ENCODE peak calls at places on chromosomes 1 and 21, in nine cellular contexts. F, T, K, I, U, C, S, L and Y are unnamed samples.

GRCh38 chr1:209815931-209816338 is 10.0 kb upstream of the IRF6 start:
- DNase-seq in S (no peak), U (peak; percentile 98), L (no peak), K (no peak), F (no peak), T (no peak), I (no peak), C (no peak), Y (no peak)

GRCh38 chr1:184152944-184153343 is 101.4 kb downstream of the TSEN15 start:
- DNase-seq in F (no peak), K (no peak), I (no peak), S (no peak), T (no peak), C (no peak), U (no peak), L (no peak), Y (no peak)

GRCh38 chr1:54934869-54935268 is 45.6 kb upstream of the TMEM61 start:
- DNase-seq in S (no peak), I (peak; percentile 96), T (no peak), F (no peak), U (no peak), C (no peak), K (no peak), L (no peak), Y (no peak)

GRCh38 chr1:164092603-164093353 is 466.2 kb upstream of the PBX1 start:
- DNase-seq in S (no peak), I (peak; percentile 7), U (no peak), F (peak; percentile 57), K (no peak), L (no peak), T (no peak), C (no peak), Y (no peak)

GRCh38 chr1:160167056-160167455 is 15.7 kb downstream of the ATP1A4 start:
- DNase-seq in U (no peak), T (no peak), I (no peak), K (no peak), S (no peak), F (no peak), C (no peak), L (no peak), Y (no peak)

GRCh38 chr1:175033931-175034330 is 10.7 kb upstream of the MRPS14 start:
- DNase-seq in I (no peak), K (no peak), L (no peak), C (no peak), S (no peak), U (no peak), T (no peak), F (no peak), Y (no peak)

GRCh38 chr1:3898475-3898735 is 1.7 kb downstream of the C1orf174 start:
- DNase-seq in K (no peak), F (no peak), I (no peak), T (no peak), U (no peak), S (no peak), C (no peak), L (no peak), Y (no peak)

GRCh38 chr1:110554871-110555801 is 36.2 kb upstream of the KCNA10 start:
- DNase-seq in I (no peak), K (peak; percentile 10), U (no peak), C (peak; percentile 53), L (peak; percentile 58), F (peak; percentile 89), T (no peak), S (peak; percentile 50), Y (peak; percentile 68)

GRCh38 chr1:157124855-157125254 is 13.3 kb downstream of the ETV3 start:
- DNase-seq in K (no peak), U (no peak), F (peak; percentile 45), L (no peak), C (no peak), S (no peak), I (no peak), T (no peak), Y (no peak)
- TF ChIP-seq CTCF in K (no peak), U (peak; percentile 39), F (peak; percentile 39), L (no peak), C (no peak), S (no peak), I (no peak), T (no peak), Y (no peak)

GRCh38 chr1:1793481-1794244 is 15.4 kb upstream of the NADK start:
- DNase-seq in L (no peak), K (no peak), C (no peak), F (no peak), I (no peak), S (no peak), U (no peak), T (no peak), Y (no peak)

GRCh38 chr1:1794999-1795398 is 16.7 kb upstream of the NADK start:
- DNase-seq in S (no peak), T (no peak), U (no peak), F (peak; percentile 62), C (no peak), I (no peak), L (no peak), K (no peak), Y (no peak)

GRCh38 chr1:1797731-1798341 is 19.6 kb upstream of the NADK start:
- DNase-seq in K (no peak), U (no peak), I (no peak), L (no peak), F (no peak), C (no peak), S (no peak), T (no peak), Y (no peak)

GRCh38 chr1:1799716-1800115 is 21.4 kb upstream of the NADK start:
- DNase-seq in K (no peak), L (no peak), I (no peak), U (no peak), S (no peak), C (no peak), F (no peak), T (no peak), Y (no peak)

DNA sequence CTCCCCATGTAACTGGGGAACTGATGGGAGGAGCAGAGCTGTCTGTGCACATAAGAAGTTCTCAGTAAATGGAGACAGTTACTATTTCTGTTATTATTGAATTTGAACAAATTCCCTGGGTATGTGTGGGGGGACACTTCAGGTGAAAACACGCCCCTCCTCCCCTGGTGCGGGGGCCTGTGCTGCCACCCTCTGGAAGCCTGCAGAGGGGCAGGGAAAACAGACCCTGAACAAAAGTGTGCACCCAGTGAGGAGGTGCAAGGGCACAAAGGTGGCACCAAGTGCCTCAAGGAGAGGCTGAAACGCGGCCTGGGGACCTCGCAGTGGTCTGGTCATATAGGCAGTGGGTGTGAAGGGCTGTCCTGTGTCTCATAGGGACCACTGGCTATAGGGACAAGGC is 18.2 kb upstream of the NADK start:
- DNase-seq in U (no peak), F (no peak), T (no peak), K (no peak), I (no peak), C (no peak), L (no peak), S (no peak), Y (no peak)
- TF ChIP-seq CTCF in U (no peak), F (peak; percentile 60), T (no peak), K (no peak), I (peak; percentile 35), C (peak; percentile 10), L (no peak), S (no peak), Y (peak; percentile 23)

GRCh38 chr1:227317541-227318002 is 720 bp downstream of the CDC42BPA start:
- DNase-seq in L (peak; percentile 45), F (peak; percentile 86), S (no peak), U (no peak), I (peak; percentile 66), K (peak; percentile 38), T (no peak), C (peak; percentile 43), Y (peak; percentile 64)
- TF ChIP-seq CTCF in L (peak; percentile 34), F (peak; percentile 57), S (no peak), U (peak; percentile 29), I (peak; percentile 44), K (peak; percentile 21), T (peak; percentile 16), C (no peak), Y (peak; percentile 53)

DNA sequence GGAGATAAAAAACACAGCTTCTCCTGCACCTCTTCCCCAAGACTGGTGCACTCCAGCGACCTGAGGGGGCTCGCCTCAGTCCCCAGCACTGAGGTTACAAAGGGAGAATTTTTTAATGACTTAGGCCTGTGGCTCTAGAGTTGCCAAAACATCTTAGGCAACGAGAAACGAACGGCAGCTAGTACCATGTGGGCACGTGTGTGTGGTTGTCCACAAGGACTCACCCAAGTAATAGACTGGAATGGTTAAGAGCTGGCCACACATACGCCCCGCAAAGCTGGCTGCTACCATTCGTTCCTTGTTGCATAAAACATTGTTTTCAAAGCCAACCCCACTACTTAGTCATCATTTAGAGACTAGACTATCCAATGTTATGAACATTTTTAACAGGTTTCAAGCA is 26.9 kb downstream of the RIPK4 start:
- DNase-seq in I (no peak), C (no peak), L (no peak), F (no peak), S (no peak), T (no peak), K (no peak), U (no peak), Y (no peak)
- TF ChIP-seq CTCF in I (no peak), C (no peak), L (no peak), F (no peak), S (no peak), T (no peak), K (no peak), U (no peak), Y (no peak)

GRCh38 chr1:29753244-29753643 is 516.9 kb downstream of the PTPRU start:
- DNase-seq in T (no peak), C (no peak), U (no peak), K (no peak), S (no peak), L (no peak), I (no peak), F (peak; percentile 4), Y (no peak)

GRCh38 chr1:29754608-29755375 is 518.5 kb downstream of the PTPRU start:
- DNase-seq in K (no peak), C (no peak), S (no peak), T (no peak), U (no peak), F (peak; percentile 18), I (no peak), L (no peak), Y (no peak)

GRCh38 chr1:29756901-29757729 is 520.8 kb downstream of the PTPRU start:
- DNase-seq in U (no peak), S (no peak), I (no peak), T (no peak), L (no peak), C (no peak), F (peak; percentile 13), K (no peak), Y (no peak)

GRCh38 chr1:29752141-29752540 is 515.8 kb downstream of the PTPRU start:
- DNase-seq in L (no peak), I (peak; percentile 2), C (no peak), T (no peak), S (no peak), F (peak; percentile 82), U (no peak), K (no peak), Y (peak; percentile 26)

GRCh38 chr1:29753771-29754607 is 517.7 kb downstream of the PTPRU start:
- DNase-seq in T (no peak), C (no peak), U (no peak), L (no peak), S (no peak), I (no peak), F (peak; percentile 20), K (no peak), Y (no peak)
- TF ChIP-seq CTCF in T (no peak), C (no peak), U (no peak), L (no peak), S (no peak), I (no peak), F (no peak), K (no peak), Y (no peak)